ENCODE peak calls at places on chromosomes 16 and 17, in six cellular contexts. F is activated CD4-positive, CD25-positive, alpha-beta regulatory T cell; O is cardiac fibroblast; W is HL-60; X is CD4-positive, alpha-beta T cell; U is AG04450. H is an unnamed sample.

GRCh38 chr16:79847101-79847500 is 246.6 kb upstream of the MAF start:
- DNase-seq in U (no peak), X (no peak), W (no peak), F (no peak), O (no peak), H (no peak)

GRCh38 chr16:57178296-57178695 is 7.5 kb downstream of the PSME3IP1 start:
- DNase-seq in O (no peak), U (no peak), F (no peak), W (no peak), X (no peak), H (no peak)

GRCh38 chr16:80122155-80122554 is 418.6 kb upstream of the DYNLRB2 start:
- DNase-seq in W (no peak), X (no peak), F (no peak), U (no peak), O (peak), H (peak)

GRCh38 chr17:76270770-76271668 is 5.9 kb downstream of the UBALD2 start:
- DNase-seq in U (no peak), F (no peak), X (no peak), W (no peak), O (no peak), H (no peak)

GRCh38 chr17:60463157-60463820 is 41.0 kb downstream of the CHCT1 start:
- DNase-seq in O (peak), F (no peak), W (no peak), U (no peak), X (no peak), H (no peak)

GRCh38 chr16:71711789-71712188 is 12.7 kb downstream of the PHLPP2 start:
- DNase-seq in W (no peak), X (no peak), U (no peak), O (no peak), F (no peak), H (no peak)

GRCh38 chr16:68344252-68344651 is 33.4 kb downstream of the PRMT7 start:
- DNase-seq in W (no peak), O (no peak), U (no peak), X (no peak), F (no peak), H (no peak)

GRCh38 chr16:11916524-11917285 is 949 bp upstream of the GSPT1 start:
- DNase-seq in W (no peak), U (no peak), O (no peak), F (no peak), X (no peak), H (peak)

GRCh38 chr16:58123896-58124600 is 5.1 kb downstream of the CFAP20 start:
- DNase-seq in W (no peak), O (no peak), U (no peak), F (no peak), X (no peak), H (no peak)

GRCh38 chr16:10812352-10813122 is 6.1 kb downstream of the TVP23A start:
- DNase-seq in W (no peak), U (no peak), X (no peak), F (no peak), O (no peak), H (no peak)

GRCh38 chr16:24875466-24875865 is 29.7 kb downstream of the SLC5A11 start:
- DNase-seq in U (no peak), O (no peak), W (no peak), F (no peak), X (no peak), H (no peak)

GRCh38 chr17:83196088-83196765 is 116.8 kb downstream of the METRNL start:
- DNase-seq in W (no peak), X (no peak), O (peak), U (no peak), F (no peak), H (peak)

GRCh38 chr16:52554334-52554733 is 7.4 kb upstream of the TOX3 start:
- DNase-seq in U (no peak), W (no peak), O (no peak), F (no peak), X (no peak), H (no peak)

GRCh38 chr17:29289852-29290251 is 4.1 kb downstream of the NUFIP2 start:
- DNase-seq in W (no peak), X (no peak), F (no peak), O (no peak), U (no peak), H (no peak)

GRCh38 chr17:79835953-79836951 is 3.0 kb downstream of the CBX4 start:
- DNase-seq in X (no peak), O (no peak), W (peak), U (no peak), F (no peak), H (no peak)

GRCh38 chr17:50194441-50195195 is 6.8 kb downstream of the COL1A1 start:
- DNase-seq in O (no peak), F (no peak), X (no peak), U (no peak), W (no peak), H (no peak)

GRCh38 chr17:60102632-60103047 is 23.9 kb upstream of the HEATR6 start:
- DNase-seq in O (peak), F (no peak), X (no peak), U (no peak), W (peak), H (no peak)

GRCh38 chr17:44006581-44007345 is 2.3 kb downstream of the NAGS start:
- DNase-seq in O (peak), W (peak), U (peak), F (peak), X (peak), H (peak)

GRCh38 chr16:29678691-29679267 is at the start of gene QPRT:
- DNase-seq in F (no peak), O (peak), X (no peak), W (peak), U (no peak), H (no peak)

GRCh38 chr17:64004903-64005733 is 7.0 kb downstream of the PRR29 start:
- DNase-seq in O (no peak), X (no peak), U (no peak), W (no peak), F (no peak), H (no peak)

GRCh38 chr16:10028644-10029043 is 153.6 kb downstream of the GRIN2A start:
- DNase-seq in U (no peak), W (no peak), O (no peak), F (no peak), X (no peak), H (no peak)

GRCh38 chr17:38912221-38912813 is 13.1 kb upstream of the LASP1NB start:
- DNase-seq in X (no peak), W (no peak), O (peak), F (no peak), U (no peak), H (no peak)

H was measured in AG09309.